ENCODE peak calls at places on chromosome 4, in eight cellular contexts. Q is endothelial cell; X is CD8-positive, alpha-beta T cell; R is cardiac muscle cell; F is Calu3; A is OCI-LY7; B is GM13977; U is hepatocyte. M is an unnamed sample.

GRCh38 chr4:153232768-153233167 is 28.5 kb downstream of the TRIM2 start:
- DNase-seq in F (peak), R (peak), Q (peak), B (no peak), X (no peak), U (peak), A (peak), M (no peak)

GRCh38 chr4:15656038-15656470 is 897 bp upstream of the FBXL5 start:
- DNase-seq in U (no peak), R (no peak), Q (no peak), A (no peak), X (no peak), B (no peak), F (no peak), M (no peak)

GRCh38 chr4:98516441-98517323 is 141.7 kb downstream of the TSPAN5 start:
- DNase-seq in Q (no peak), A (no peak), B (no peak), U (no peak), F (no peak), R (no peak), X (no peak), M (no peak)

GRCh38 chr4:100539706-100540105 is 21.9 kb upstream of the EMCN start:
- DNase-seq in U (no peak), X (no peak), A (no peak), Q (peak), R (no peak), F (no peak), B (no peak), M (no peak)

GRCh38 chr4:120304801-120305200 is 238.2 kb upstream of the MAD2L1 start:
- DNase-seq in B (no peak), A (no peak), F (no peak), X (no peak), U (no peak), Q (no peak), R (no peak), M (no peak)

GRCh38 chr4:30073001-30073710 is 647.0 kb upstream of the PCDH7 start:
- DNase-seq in U (no peak), X (no peak), B (no peak), F (no peak), A (no peak), Q (no peak), R (no peak), M (peak)

GRCh38 chr4:84894621-84895020 is 71.9 kb downstream of the WDFY3 start:
- DNase-seq in X (no peak), Q (no peak), F (peak), R (no peak), A (no peak), U (no peak), B (no peak), M (no peak)

GRCh38 chr4:1499465-1499864 is 93.2 kb upstream of the NKX1-1 start:
- DNase-seq in U (no peak), F (no peak), A (no peak), Q (no peak), B (no peak), X (no peak), R (no peak), M (no peak)

GRCh38 chr4:74933562-74934015 is 673 bp downstream of the PARM1 start:
- DNase-seq in B (no peak), X (no peak), A (no peak), F (no peak), R (peak), Q (peak), U (peak), M (no peak)

GRCh38 chr4:83833920-83834319 is 298.0 kb downstream of the GPAT3 start:
- DNase-seq in R (no peak), X (no peak), F (no peak), A (no peak), B (no peak), Q (no peak), U (no peak), M (no peak)

GRCh38 chr4:40421839-40422238 is 86.7 kb downstream of the CHRNA9 start:
- DNase-seq in R (no peak), U (no peak), Q (no peak), B (no peak), A (no peak), F (no peak), X (no peak), M (no peak)

GRCh38 chr4:106522839-106523238 is 154.3 kb upstream of the GIMD1 start:
- DNase-seq in A (no peak), Q (peak), X (no peak), U (no peak), F (no peak), R (no peak), B (no peak), M (no peak)

GRCh38 chr4:8694651-8695151 is 102.1 kb downstream of the CPZ start:
- DNase-seq in X (no peak), U (no peak), R (no peak), B (no peak), A (no peak), Q (no peak), F (no peak), M (no peak)

GRCh38 chr4:160423879-160424451 is 1321.1 kb downstream of the RAPGEF2 start:
- DNase-seq in X (no peak), F (peak), Q (no peak), B (peak), A (no peak), R (no peak), U (no peak), M (no peak)

GRCh38 chr4:99190336-99190735 is 28.7 kb downstream of the ADH6 start:
- DNase-seq in X (no peak), Q (no peak), U (no peak), F (no peak), R (no peak), B (no peak), A (no peak), M (no peak)

GRCh38 chr4:72701987-72702819 is 133.2 kb upstream of the ADAMTS3 start:
- DNase-seq in B (peak), A (peak), U (peak), Q (peak), F (peak), R (peak), X (no peak), M (peak)

GRCh38 chr4:20124317-20125026 is 127.2 kb upstream of the SLIT2 start:
- DNase-seq in A (no peak), X (no peak), B (no peak), R (peak), Q (no peak), U (no peak), F (no peak), M (no peak)

GRCh38 chr4:181944527-181944926 is 298.7 kb upstream of the TENM3 start:
- DNase-seq in B (no peak), Q (no peak), F (no peak), A (no peak), U (no peak), R (no peak), X (no peak), M (no peak)

GRCh38 chr4:76898949-76899640 is 1.2 kb upstream of the SOWAHB start:
- DNase-seq in X (no peak), R (no peak), B (no peak), F (no peak), Q (no peak), U (no peak), A (no peak), M (no peak)

GRCh38 chr4:168817418-168817817 is 192.6 kb downstream of the CBR4 start:
- DNase-seq in Q (no peak), X (no peak), U (no peak), A (no peak), R (no peak), B (no peak), F (no peak), M (no peak)

GRCh38 chr4:143438710-143439109 is 74.8 kb upstream of the SMARCA5 start:
- DNase-seq in A (no peak), Q (no peak), U (no peak), X (no peak), F (no peak), B (no peak), R (no peak), M (no peak)

GRCh38 chr4:182562350-182562749 is 319.1 kb downstream of the TENM3 start:
- DNase-seq in A (no peak), Q (no peak), R (no peak), B (no peak), X (no peak), U (no peak), F (no peak), M (no peak)

GRCh38 chr4:32658019-32658418 is 1937.8 kb downstream of the PCDH7 start:
- DNase-seq in A (no peak), R (no peak), B (no peak), F (no peak), Q (no peak), X (no peak), U (peak), M (no peak)

GRCh38 chr4:11471613-11472012 is 42.9 kb upstream of the HS3ST1 start:
- DNase-seq in B (no peak), R (no peak), Q (no peak), U (no peak), X (peak), A (no peak), F (peak), M (no peak)

GRCh38 chr4:26361287-26361686 is 40.5 kb downstream of the RBPJ start:
- DNase-seq in R (no peak), X (no peak), B (no peak), A (no peak), F (no peak), U (no peak), Q (no peak), M (no peak)

GRCh38 chr4:126736133-126736518 is 896.6 kb upstream of the INTU start:
- DNase-seq in X (no peak), Q (no peak), R (no peak), U (no peak), F (no peak), B (no peak), A (no peak), M (no peak)

GRCh38 chr4:164748375-164748774 is 5.6 kb upstream of the SMIM31 start:
- DNase-seq in Q (no peak), B (peak), X (no peak), U (peak), F (no peak), R (peak), A (peak), M (peak)
- TF ChIP-seq CTCF in Q (peak), B (peak), X (no peak), U (peak), F (no peak), R (peak), A (peak), M (peak)

GRCh38 chr4:187380181-187380581 is 615.4 kb upstream of the ZFP42 start:
- DNase-seq in F (peak), R (peak), B (no peak), X (no peak), U (peak), A (peak), Q (peak), M (no peak)
- TF ChIP-seq CTCF in F (no peak), R (peak), B (no peak), X (no peak), U (no peak), A (peak), Q (no peak), M (peak)

GRCh38 chr4:128587382-128587781 is 222.1 kb upstream of the JADE1 start:
- DNase-seq in X (no peak), Q (no peak), U (no peak), R (no peak), B (no peak), A (no peak), F (no peak), M (no peak)

GRCh38 chr4:128579454-128579853 is 230.0 kb upstream of the JADE1 start:
- DNase-seq in F (no peak), U (no peak), Q (no peak), X (no peak), B (no peak), A (no peak), R (no peak), M (no peak)

GRCh38 chr4:128582319-128582948 is 227.1 kb upstream of the JADE1 start:
- DNase-seq in X (no peak), Q (no peak), F (no peak), B (no peak), A (no peak), U (no peak), R (no peak), M (no peak)

GRCh38 chr4:128589384-128589957 is 220.0 kb upstream of the JADE1 start:
- DNase-seq in B (no peak), X (no peak), R (no peak), F (no peak), Q (no peak), U (no peak), A (no peak), M (no peak)

DNA sequence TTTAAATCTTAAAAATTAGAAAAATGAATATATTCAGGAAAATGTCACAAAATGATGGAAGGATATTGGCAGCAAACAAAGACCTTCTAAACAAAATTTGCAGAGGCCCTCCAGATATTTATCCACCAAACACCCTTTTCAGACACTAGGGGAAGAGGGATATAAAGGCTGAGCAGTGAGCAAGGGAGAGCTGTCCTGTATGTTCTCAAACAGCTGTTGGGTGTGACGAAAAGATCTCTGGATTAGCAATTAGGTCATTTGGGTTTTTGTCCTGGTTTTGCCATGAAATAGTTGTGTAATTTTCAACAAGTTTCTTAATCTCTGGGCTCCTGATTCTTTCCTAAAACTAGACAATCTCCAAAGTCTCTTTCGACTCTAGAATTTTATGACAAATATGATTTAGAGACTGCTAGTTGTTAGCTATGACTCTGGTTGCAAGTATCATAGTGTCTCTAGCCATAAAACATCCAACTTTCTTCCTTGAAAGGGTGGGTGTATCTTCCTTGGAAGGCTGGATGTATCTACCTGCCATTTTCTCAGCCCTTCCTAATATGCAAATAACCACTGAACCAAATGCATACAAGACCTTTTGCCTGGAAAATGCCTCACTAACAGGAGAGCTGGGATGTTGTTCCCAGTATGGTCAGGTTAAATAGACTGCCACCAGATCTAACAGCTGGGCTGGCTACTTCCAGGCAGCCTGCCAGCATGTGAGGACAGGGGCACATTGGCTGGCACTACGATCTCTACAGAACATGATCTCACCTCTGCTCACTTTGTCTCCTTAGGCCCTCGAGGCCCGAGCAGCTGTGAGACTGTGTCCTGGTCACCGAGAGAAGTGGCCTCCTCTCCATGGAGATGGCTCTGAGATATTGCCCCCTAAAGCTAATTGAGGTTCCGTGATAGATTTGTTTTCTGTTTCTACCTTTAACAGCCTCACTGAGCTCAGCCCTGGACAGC is 225.5 kb upstream of the JADE1 start:
- DNase-seq in F (no peak), A (no peak), U (no peak), R (no peak), X (no peak), B (no peak), Q (no peak), M (no peak)
- TF ChIP-seq CTCF in F (no peak), A (no peak), U (no peak), R (peak), X (no peak), B (no peak), Q (no peak), M (no peak)

GRCh38 chr4:184804621-184805020 is 21.1 kb downstream of the ACSL1 start:
- DNase-seq in Q (no peak), A (no peak), U (no peak), X (no peak), B (no peak), R (no peak), F (no peak), M (no peak)

GRCh38 chr4:184806711-184807110 is 19.1 kb downstream of the ACSL1 start:
- DNase-seq in A (no peak), B (no peak), X (no peak), Q (no peak), U (no peak), R (no peak), F (no peak), M (no peak)

GRCh38 chr4:184807261-184807660 is 18.5 kb downstream of the ACSL1 start:
- DNase-seq in A (no peak), R (no peak), F (no peak), X (no peak), Q (no peak), U (no peak), B (no peak), M (no peak)

GRCh38 chr4:184806246-184806550 is 19.6 kb downstream of the ACSL1 start:
- DNase-seq in A (no peak), X (no peak), F (no peak), Q (no peak), R (no peak), U (no peak), B (no peak), M (no peak)

GRCh38 chr4:184805462-184806245 is 20.1 kb downstream of the ACSL1 start:
- DNase-seq in U (peak), A (no peak), F (peak), X (no peak), R (no peak), B (no peak), Q (no peak), M (no peak)
- TF ChIP-seq CTCF in U (no peak), A (no peak), F (no peak), X (no peak), R (no peak), B (no peak), Q (no peak), M (peak)

M was measured in retinal pigment epithelial cell.